ENCODE peak calls at places on chromosomes 4 and X, in ten cellular contexts. J is sigmoid colon, Y is ovary, W is esophagus squamous epithelium, O is uterus, P is heart left ventricle, I is tibial nerve, L is upper lobe of left lung, R is IMR-90, H is HCT116. S is an unnamed sample.
A peak's percentile ranks its signal among the peaks of the same experiment; 100 is the strongest.

GRCh38 chrX:49761481-49761880 is 65.7 kb upstream of the PAGE1 start:
- DNase-seq in I (no peak), H (no peak), Y (no peak), O (no peak), J (no peak), W (no peak), L (no peak), R (peak; percentile 12), P (no peak), S (no peak)

GRCh38 chrX:35076061-35076460 is 133.5 kb downstream of the FAM47B start:
- DNase-seq in R (no peak), O (no peak), L (no peak), P (no peak), Y (no peak), J (no peak), W (no peak), H (no peak), I (no peak), S (no peak)

GRCh38 chr4:185638548-185639301 is 103.4 kb upstream of the PDLIM3 start:
- DNase-seq in R (no peak), L (no peak), H (no peak), O (no peak), P (peak; percentile 62), W (no peak), I (no peak), Y (no peak), J (no peak), S (no peak)

GRCh38 chrX:29792335-29792734 is 423.0 kb upstream of the MAGEB2 start:
- DNase-seq in Y (no peak), H (no peak), L (no peak), W (no peak), O (no peak), R (no peak), P (no peak), I (no peak), J (no peak), S (no peak)

GRCh38 chr4:185997287-185997686 is 71.7 kb upstream of the TLR3 start:
- DNase-seq in R (no peak), J (no peak), W (no peak), O (no peak), H (no peak), I (no peak), Y (no peak), L (no peak), P (peak; percentile 74), S (no peak)

GRCh38 chrX:104310657-104311056 is 55.9 kb upstream of the ESX1 start:
- DNase-seq in Y (no peak), P (no peak), R (no peak), L (no peak), H (no peak), I (no peak), J (no peak), O (no peak), W (no peak), S (no peak)

GRCh38 chr4:8218371-8219050 is 19.4 kb downstream of the SH3TC1 start:
- DNase-seq in P (peak; percentile 54), L (no peak), I (no peak), Y (no peak), O (no peak), J (no peak), R (no peak), H (no peak), W (no peak), S (no peak)

GRCh38 chr4:156774422-156774821 is 197.2 kb downstream of the PDGFC start:
- DNase-seq in O (peak; percentile 20), J (no peak), L (no peak), P (no peak), R (peak; percentile 96), W (no peak), H (no peak), I (no peak), Y (no peak), S (no peak)

GRCh38 chrX:73270753-73271152 is 56.1 kb upstream of the NAP1L2 start:
- DNase-seq in P (no peak), Y (no peak), R (no peak), O (no peak), H (no peak), J (no peak), L (no peak), W (no peak), I (no peak), S (no peak)

GRCh38 chr4:37243061-37243460 is 1.5 kb upstream of the NWD2 start:
- DNase-seq in P (no peak), W (no peak), R (no peak), H (no peak), O (no peak), J (no peak), Y (no peak), I (no peak), L (no peak), S (no peak)

GRCh38 chrX:153708415-153708814 is 15.8 kb downstream of the BCAP31 start:
- DNase-seq in P (peak; percentile 71), I (peak; percentile 41), R (peak; percentile 79), H (no peak), Y (peak; percentile 52), L (peak; percentile 81), W (no peak), O (peak; percentile 69), J (peak; percentile 89), S (no peak)

GRCh38 chr4:16967722-16968121 is 69.3 kb upstream of the LDB2 start:
- DNase-seq in Y (peak; percentile 54), P (no peak), O (peak; percentile 73), W (peak; percentile 1), R (peak; percentile 10), H (no peak), L (peak; percentile 21), I (peak; percentile 69), J (peak; percentile 87), S (peak; percentile 33)

GRCh38 chr4:94451051-94451404 is 714 bp upstream of the PDLIM5 start:
- DNase-seq in H (no peak), L (no peak), W (no peak), Y (no peak), J (no peak), I (no peak), O (no peak), P (no peak), R (no peak), S (no peak)

GRCh38 chr4:101022151-101023024 is 324.9 kb downstream of the PPP3CA start:
- DNase-seq in J (no peak), I (no peak), W (no peak), Y (no peak), R (peak; percentile 39), H (no peak), P (no peak), L (no peak), O (no peak), S (no peak)

GRCh38 chr4:97942137-97942536 is 201.1 kb downstream of the STPG2 start:
- DNase-seq in I (no peak), O (no peak), R (no peak), J (no peak), H (peak; percentile 15), P (no peak), Y (no peak), L (no peak), W (no peak), S (no peak)

DNA sequence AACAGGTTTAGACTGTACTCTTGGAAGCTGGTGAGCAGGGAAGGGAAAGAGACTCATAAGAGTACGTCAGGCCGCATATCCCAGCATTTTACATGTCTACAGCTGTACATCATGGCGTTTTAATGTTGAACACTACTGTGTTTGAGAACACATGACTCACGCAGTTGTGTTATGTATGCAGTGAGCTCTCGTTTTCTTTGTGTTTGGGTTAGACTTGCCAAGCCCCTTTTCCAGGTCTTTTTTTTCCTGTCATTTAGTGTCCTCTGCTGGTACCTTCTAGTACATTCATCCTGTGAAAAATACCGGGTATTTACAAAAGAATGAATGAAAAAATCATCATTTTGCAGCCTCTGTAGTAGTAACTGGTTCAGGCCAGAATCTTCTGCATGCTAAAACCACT is 35.3 kb downstream of the SMS start:
- DNase-seq in H (no peak), J (no peak), W (no peak), O (no peak), I (no peak), R (peak; percentile 89), P (no peak), Y (no peak), L (no peak), S (no peak)
- TF ChIP-seq CTCF in H (no peak), J (peak; percentile 28), W (peak; percentile 52), O (peak; percentile 38), I (peak; percentile 27), R (peak; percentile 72), P (peak; percentile 20), Y (no peak), L (no peak), S (no peak)

DNA sequence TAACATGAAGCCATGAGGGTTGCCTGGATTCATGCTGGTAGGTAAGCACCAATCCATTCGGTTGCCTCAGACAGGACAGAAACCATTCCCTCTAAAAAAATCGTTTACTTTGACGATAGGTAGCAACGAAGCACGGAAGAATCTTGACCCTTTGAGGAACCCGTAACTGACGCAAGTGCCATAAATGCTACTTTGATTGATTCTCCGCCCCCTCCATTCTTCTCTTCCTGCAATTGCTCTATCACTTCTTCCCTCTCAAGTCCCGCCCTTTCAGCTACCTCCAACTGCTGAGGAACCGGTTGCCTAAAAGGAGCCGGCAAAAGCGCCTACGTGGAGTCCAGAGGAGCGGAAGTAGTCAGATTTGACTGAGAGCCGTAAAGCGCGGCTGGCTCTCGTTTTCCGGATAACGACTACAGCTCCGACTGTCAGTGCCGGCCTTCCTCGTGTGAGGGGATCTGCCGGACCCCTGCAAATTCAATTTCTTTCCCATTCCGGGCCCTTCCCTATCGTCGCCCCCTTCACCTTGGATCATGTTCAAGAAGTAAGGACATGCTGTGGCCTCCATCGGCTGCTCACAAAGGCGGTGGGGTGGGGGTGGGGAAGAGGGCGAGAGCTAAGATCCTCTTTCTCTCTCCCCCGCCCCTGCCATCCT is at the start of gene MCTS1:
- DNase-seq in Y (peak; percentile 73), I (peak; percentile 71), P (peak; percentile 85), R (peak; percentile 96), J (peak; percentile 93), W (peak; percentile 21), O (peak; percentile 79), L (peak; percentile 85), H (peak; percentile 95), S (peak; percentile 95)
- TF ChIP-seq POLR2A in Y (no peak), I (peak; percentile 34), P (no peak), R (peak; percentile 61), J (peak; percentile 40), W (no peak), O (no peak), L (no peak), H (no peak), S (no peak)

GRCh38 chrX:47956016-47956415 is 47.8 kb downstream of the ZNF182 start:
- DNase-seq in Y (no peak), J (no peak), H (no peak), W (no peak), P (no peak), I (no peak), R (no peak), O (no peak), L (no peak), S (no peak)

GRCh38 chrX:47960400-47960799 is 43.4 kb downstream of the ZNF182 start:
- DNase-seq in W (no peak), Y (no peak), H (no peak), L (peak; percentile 25), P (no peak), R (no peak), O (no peak), J (no peak), I (no peak), S (no peak)

GRCh38 chrX:47958943-47959342 is 44.8 kb downstream of the ZNF182 start:
- DNase-seq in W (no peak), O (no peak), I (no peak), J (no peak), L (no peak), H (no peak), R (no peak), Y (no peak), P (no peak), S (no peak)
- TF ChIP-seq CTCF in W (no peak), O (no peak), I (no peak), J (no peak), L (no peak), H (peak; percentile 21), R (peak; percentile 8), Y (no peak), P (no peak), S (no peak)

GRCh38 chr4:78720994-78721677 is 55.0 kb upstream of the BMP2K start:
- DNase-seq in O (no peak), J (no peak), I (peak; percentile 7), H (no peak), W (no peak), R (no peak), P (no peak), Y (no peak), L (no peak), S (peak; percentile 41)
- TF ChIP-seq POLR2A in O (no peak), J (no peak), I (no peak), H (no peak), W (no peak), R (no peak), P (no peak), Y (no peak), L (no peak), S (no peak)

S was measured in lower leg skin.